ENCODE peak calls at places on chromosomes 1 and 21, in seven cellular contexts. J, M, E, I, N, C and W are unnamed samples.

GRCh38 chr1:39819091-39819812 is 30.6 kb upstream of the BMP8B start:
- DNase-seq in E (peak; percentile 44), N (peak; percentile 100), I (no peak), C (no peak), M (no peak), J (no peak), W (no peak)

GRCh38 chr1:66468712-66469111 is 65.2 kb upstream of the SGIP1 start:
- DNase-seq in E (no peak), I (no peak), M (no peak), N (no peak), J (no peak), C (no peak), W (no peak)

GRCh38 chr1:41734201-41734915 is 184.4 kb downstream of the HIVEP3 start:
- DNase-seq in C (no peak), J (no peak), I (no peak), N (no peak), E (no peak), M (no peak), W (no peak)

GRCh38 chr1:119549719-119550141 is 42.7 kb downstream of the HSD3B1 start:
- DNase-seq in N (peak; percentile 76), C (peak; percentile 62), I (peak; percentile 65), M (peak; percentile 10), E (peak; percentile 51), J (peak; percentile 75), W (peak; percentile 8)

GRCh38 chr1:200665851-200666250 is 3.9 kb downstream of the DDX59 start:
- DNase-seq in C (no peak), E (no peak), J (no peak), M (no peak), I (no peak), N (no peak), W (no peak)

GRCh38 chr1:78075621-78076020 is 29.9 kb downstream of the GIPC2 start:
- DNase-seq in I (no peak), M (no peak), E (no peak), C (no peak), J (no peak), N (no peak), W (no peak)

GRCh38 chr1:90000934-90001676 is 6.2 kb downstream of the ZNF326 start:
- DNase-seq in N (no peak), J (no peak), E (no peak), C (no peak), M (no peak), I (no peak), W (no peak)

GRCh38 chr1:25544243-25544764 is 898 bp downstream of the LDLRAP1 start:
- DNase-seq in N (no peak), C (no peak), E (no peak), M (no peak), J (no peak), I (no peak), W (no peak)

GRCh38 chr1:228108742-228109072 is 392 bp downstream of the MRPL55 start:
- DNase-seq in C (no peak), J (no peak), M (no peak), E (peak; percentile 48), N (no peak), I (no peak), W (no peak)

GRCh38 chr1:211345719-211346118 is 19.1 kb downstream of the TRAF5 start:
- DNase-seq in J (peak; percentile 56), C (no peak), M (no peak), N (peak; percentile 65), E (no peak), I (peak; percentile 57), W (no peak)

GRCh38 chr21:28336299-28336698 is 656.4 kb downstream of the LTN1 start:
- DNase-seq in J (peak; percentile 85), N (no peak), E (no peak), M (no peak), C (no peak), I (peak; percentile 34), W (no peak)

GRCh38 chr1:234683127-234683855 is 73.3 kb upstream of the IRF2BP2 start:
- DNase-seq in C (no peak), E (no peak), I (no peak), M (no peak), N (no peak), J (no peak), W (no peak)

GRCh38 chr1:42173961-42174715 is 9.6 kb upstream of the GUCA2A start:
- DNase-seq in C (no peak), I (no peak), M (no peak), N (no peak), J (peak; percentile 68), E (no peak), W (no peak)

GRCh38 chr1:34398916-34399275 is 222.2 kb downstream of the C1orf94 start:
- DNase-seq in M (no peak), C (no peak), I (no peak), N (no peak), J (no peak), E (no peak), W (no peak)

GRCh38 chr21:44440241-44441040 is 14.9 kb upstream of the LRRC3 start:
- DNase-seq in J (no peak), I (peak; percentile 7), E (peak; percentile 29), M (no peak), N (no peak), C (no peak), W (no peak)

GRCh38 chr1:181482521-181483083 is 715 bp upstream of the CACNA1E start:
- DNase-seq in C (peak; percentile 81), I (no peak), N (peak; percentile 81), J (peak; percentile 27), M (no peak), E (peak; percentile 69), W (peak; percentile 40)

GRCh38 chr1:53689736-53690401 is 49.1 kb downstream of the GLIS1 start:
- DNase-seq in J (no peak), N (no peak), I (no peak), M (no peak), E (no peak), C (no peak), W (no peak)

GRCh38 chr1:51072651-51073050 is 29.4 kb upstream of the C1orf185 start:
- DNase-seq in N (no peak), J (no peak), M (no peak), E (no peak), I (no peak), C (no peak), W (no peak)

GRCh38 chr1:6807782-6808181 is 22.5 kb downstream of the CAMTA1 start:
- DNase-seq in J (no peak), C (no peak), M (no peak), N (no peak), E (no peak), I (no peak), W (no peak)

GRCh38 chr1:216071227-216071626 is 352.0 kb downstream of the USH2A start:
- DNase-seq in J (no peak), I (no peak), N (no peak), M (no peak), C (no peak), E (no peak), W (no peak)

GRCh38 chr1:243924188-243924587 is 74.1 kb upstream of the AKT3 start:
- DNase-seq in C (no peak), I (no peak), M (peak; percentile 77), N (no peak), J (peak; percentile 62), E (no peak), W (no peak)

GRCh38 chr1:48048064-48048463 is 50.9 kb upstream of the TRABD2B start:
- DNase-seq in N (no peak), E (no peak), J (peak; percentile 34), C (no peak), I (peak; percentile 30), M (no peak), W (no peak)

GRCh38 chr1:165647970-165648369 is 16.9 kb downstream of the MGST3 start:
- DNase-seq in J (no peak), C (no peak), M (no peak), N (no peak), E (no peak), I (no peak), W (no peak)

GRCh38 chr1:170893655-170894297 is 41.6 kb upstream of the MROH9 start:
- DNase-seq in M (no peak), N (no peak), I (no peak), C (no peak), J (no peak), E (no peak), W (no peak)

GRCh38 chr21:45819478-45820170 is 161.9 kb upstream of the COL6A1 start:
- DNase-seq in J (no peak), I (peak; percentile 73), M (no peak), C (no peak), N (no peak), E (no peak), W (no peak)

GRCh38 chr1:109532365-109533136 is 7.1 kb upstream of the GPR61 start:
- DNase-seq in N (peak; percentile 69), E (peak; percentile 85), J (peak; percentile 76), C (peak; percentile 95), I (peak; percentile 88), M (peak; percentile 67), W (peak; percentile 95)

GRCh38 chr1:6006882-6007281 is 14.7 kb upstream of the NPHP4 start:
- DNase-seq in J (no peak), M (no peak), E (peak; percentile 29), N (no peak), C (no peak), I (no peak), W (no peak)

GRCh38 chr1:207463021-207463420 is 8.9 kb downstream of the CR2 start:
- DNase-seq in C (no peak), I (no peak), J (no peak), E (no peak), N (no peak), M (no peak), W (no peak)